ENCODE peak calls at places on chromosomes 6 and 20, in nine cellular contexts. O is kidney epithelial cell; Q is brain microvascular endothelial cell; N is neural crest cell; I is adrenal gland; P is cardiac muscle cell; K is astrocyte of the spinal cord; C is left ventricle myocardium inferior; H is CD8-positive, alpha-beta T cell. Z is an unnamed sample.

GRCh38 chr6:75210885-75211739 is 5.3 kb upstream of the COL12A1 start:
- DNase-seq in O (no peak), Q (peak), N (peak), I (no peak), P (peak), K (peak), C (no peak), H (no peak), Z (no peak)

GRCh38 chr20:41617059-41617921 is 887 bp downstream of the CHD6 start:
- DNase-seq in O (no peak), Q (peak), N (no peak), I (peak), P (peak), K (peak), C (peak), H (peak), Z (peak)

GRCh38 chr6:147604373-147604772 is 95.9 kb downstream of the SAMD5 start:
- DNase-seq in O (no peak), Q (no peak), N (no peak), I (no peak), P (peak), K (no peak), C (no peak), H (no peak), Z (no peak)

GRCh38 chr6:72709436-72709835 is 87.6 kb downstream of the KCNQ5 start:
- DNase-seq in O (no peak), Q (no peak), N (no peak), I (no peak), P (no peak), K (no peak), C (no peak), H (no peak), Z (no peak)

GRCh38 chr6:69994251-69994650 is 127.9 kb downstream of the COL19A1 start:
- DNase-seq in O (no peak), Q (peak), N (no peak), I (no peak), P (no peak), K (no peak), C (no peak), H (no peak), Z (no peak)

GRCh38 chr20:53847843-53848185 is 222.6 kb downstream of the BCAS1 start:
- DNase-seq in O (no peak), Q (no peak), N (no peak), I (no peak), P (no peak), K (no peak), C (no peak), H (no peak), Z (no peak)

GRCh38 chr6:143232849-143233248 is 172.2 kb downstream of the AIG1 start:
- DNase-seq in O (no peak), Q (peak), N (peak), I (peak), P (peak), K (no peak), C (no peak), H (no peak), Z (peak)

GRCh38 chr6:133502451-133503259 is 261.5 kb downstream of the EYA4 start:
- DNase-seq in O (peak), Q (peak), N (no peak), I (no peak), P (peak), K (peak), C (no peak), H (no peak), Z (no peak)

GRCh38 chr6:40848038-40848437 is 191.0 kb downstream of the UNC5CL start:
- DNase-seq in O (no peak), Q (no peak), N (no peak), I (no peak), P (no peak), K (no peak), C (no peak), H (no peak), Z (no peak)

GRCh38 chr6:169654590-169655391 is 47.0 kb downstream of the WDR27 start:
- DNase-seq in O (no peak), Q (peak), N (peak), I (peak), P (peak), K (peak), C (peak), H (peak), Z (peak)

GRCh38 chr6:2476376-2476775 is 231.0 kb upstream of the GMDS start:
- DNase-seq in O (peak), Q (peak), N (no peak), I (no peak), P (no peak), K (no peak), C (no peak), H (no peak), Z (no peak)

GRCh38 chr6:159716247-159717086 is 10.8 kb upstream of the WTAP start:
- DNase-seq in O (peak), Q (peak), N (no peak), I (peak), P (peak), K (peak), C (no peak), H (no peak), Z (no peak)

GRCh38 chr20:4989570-4989969 is 11.7 kb downstream of the SLC23A2 start:
- DNase-seq in O (no peak), Q (no peak), N (no peak), I (no peak), P (no peak), K (no peak), C (no peak), H (no peak), Z (no peak)

DNA sequence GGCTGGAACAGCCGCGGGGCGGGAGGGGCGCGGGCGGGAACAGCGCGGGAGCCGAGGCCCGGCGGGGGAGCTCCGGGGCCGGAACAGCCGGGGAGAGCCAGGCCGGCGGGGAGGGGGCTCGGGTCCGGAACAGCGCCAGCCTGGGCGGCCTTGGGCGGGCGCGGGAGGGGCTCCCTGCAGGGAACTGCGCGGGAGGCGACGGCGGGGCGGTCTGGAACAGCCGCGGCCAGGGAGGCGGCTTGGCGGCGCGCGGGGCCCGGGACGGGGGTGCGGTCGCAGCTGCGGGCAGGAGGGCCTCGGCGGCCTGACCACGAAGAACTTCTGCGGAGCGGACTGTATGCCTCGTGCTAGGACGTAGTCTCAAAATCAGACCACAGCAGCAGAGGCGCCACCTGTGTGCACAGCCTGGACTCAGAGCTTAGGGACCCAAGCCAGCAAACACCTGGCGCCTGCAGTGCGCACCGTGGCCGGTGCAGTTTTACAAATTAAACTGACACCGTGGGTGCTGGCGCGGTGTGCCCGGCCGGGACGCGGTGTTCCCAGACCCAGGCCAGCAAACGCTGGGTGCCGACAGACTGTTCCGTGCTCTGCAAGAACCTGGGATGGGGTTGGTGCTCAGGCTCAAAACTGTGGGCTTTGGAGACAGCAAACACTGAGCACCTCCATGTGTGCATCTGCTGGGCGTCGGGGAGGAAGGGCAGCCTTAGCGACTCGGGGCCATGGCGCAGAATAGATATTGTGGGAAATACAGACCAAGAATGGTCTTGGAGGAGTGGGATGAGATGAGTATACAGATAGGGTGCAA is 572 bp downstream of the ZNF341 start:
- DNase-seq in O (no peak), Q (peak), N (no peak), I (peak), P (no peak), K (peak), C (peak), H (no peak), Z (peak)
- TF ChIP-seq CTCF in O (no peak), Q (no peak), N (no peak), I (no peak), P (no peak), K (peak), C (no peak), H (no peak), Z (no peak)

DNA sequence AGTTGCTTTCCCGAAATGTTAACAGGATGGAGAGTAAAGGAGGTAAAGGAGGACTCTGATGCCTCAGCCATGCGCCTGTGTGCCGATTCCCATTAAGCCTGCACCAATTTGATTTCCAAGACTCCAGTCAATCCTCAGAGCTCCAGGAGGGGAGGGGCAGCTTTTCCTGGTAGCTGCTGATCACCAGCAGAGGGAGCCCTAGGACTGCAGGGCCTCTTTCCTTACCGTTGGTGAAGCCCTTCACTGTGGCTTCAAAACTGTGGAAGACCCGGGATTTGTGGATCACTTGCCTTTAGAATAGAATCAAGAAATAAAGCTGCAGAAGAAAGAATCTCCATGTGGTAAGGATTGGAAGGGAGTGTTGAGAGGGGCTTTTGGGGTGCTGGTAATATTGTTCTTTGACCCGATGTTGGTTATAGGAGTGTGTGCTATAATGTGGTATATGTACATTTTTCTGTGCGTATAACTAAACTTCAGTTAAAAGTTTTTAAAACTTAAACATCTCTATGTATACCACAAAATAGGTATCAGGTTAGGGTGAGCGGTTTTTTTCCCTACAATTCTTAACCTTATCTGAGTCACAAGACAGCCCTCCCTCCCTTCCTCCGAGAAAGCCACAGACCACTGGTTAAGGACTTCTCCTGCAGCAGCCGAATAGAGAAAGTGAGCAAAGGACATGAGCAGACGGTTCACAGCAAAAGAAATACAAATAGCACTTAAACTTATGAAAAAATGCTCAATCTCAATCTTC is 6.9 kb upstream of the OSER1 start:
- DNase-seq in O (no peak), Q (peak), N (peak), I (peak), P (peak), K (peak), C (peak), H (peak), Z (peak)
- TF ChIP-seq CTCF in O (peak), Q (peak), N (peak), I (peak), P (peak), K (peak), C (peak), H (peak), Z (peak)

DNA sequence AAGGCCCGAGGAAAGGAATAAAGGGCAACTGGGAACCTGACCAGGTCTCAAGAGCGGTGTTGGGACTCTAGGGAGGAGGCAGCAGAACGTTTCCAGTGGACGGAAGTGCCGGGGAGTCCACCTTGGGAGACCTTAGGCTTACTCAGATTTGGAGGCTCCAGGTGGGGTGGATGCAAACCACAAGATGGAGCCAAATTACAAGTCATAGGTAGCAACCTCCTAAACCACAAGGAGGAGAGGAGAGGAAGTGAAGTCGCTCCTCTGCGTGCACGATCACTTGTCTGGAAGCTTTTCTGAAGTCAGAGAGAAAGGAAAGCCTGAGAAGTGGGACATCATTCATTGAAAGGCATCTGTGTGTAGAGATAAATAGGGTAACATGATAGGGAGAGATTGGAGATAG is 9.3 kb downstream of the HLA-DOA start:
- DNase-seq in O (no peak), Q (no peak), N (no peak), I (no peak), P (no peak), K (no peak), C (no peak), H (no peak), Z (no peak)
- TF ChIP-seq CTCF in O (peak), Q (no peak), N (peak), I (no peak), P (no peak), K (no peak), C (peak), H (no peak), Z (no peak)

GRCh38 chr6:57216235-57217101 is 5.6 kb downstream of the RAB23 start:
- DNase-seq in O (no peak), Q (no peak), N (no peak), I (peak), P (peak), K (peak), C (no peak), H (no peak), Z (no peak)
- TF ChIP-seq CTCF in O (no peak), Q (peak), N (peak), I (no peak), P (peak), K (no peak), C (peak), H (peak), Z (peak)

GRCh38 chr6:130426078-130426726 is 60.4 kb downstream of the TMEM200A start:
- DNase-seq in O (no peak), Q (peak), N (no peak), I (no peak), P (no peak), K (peak), C (no peak), H (no peak), Z (no peak)
- TF ChIP-seq CTCF in O (no peak), Q (peak), N (no peak), I (no peak), P (no peak), K (no peak), C (no peak), H (no peak), Z (no peak)

DNA sequence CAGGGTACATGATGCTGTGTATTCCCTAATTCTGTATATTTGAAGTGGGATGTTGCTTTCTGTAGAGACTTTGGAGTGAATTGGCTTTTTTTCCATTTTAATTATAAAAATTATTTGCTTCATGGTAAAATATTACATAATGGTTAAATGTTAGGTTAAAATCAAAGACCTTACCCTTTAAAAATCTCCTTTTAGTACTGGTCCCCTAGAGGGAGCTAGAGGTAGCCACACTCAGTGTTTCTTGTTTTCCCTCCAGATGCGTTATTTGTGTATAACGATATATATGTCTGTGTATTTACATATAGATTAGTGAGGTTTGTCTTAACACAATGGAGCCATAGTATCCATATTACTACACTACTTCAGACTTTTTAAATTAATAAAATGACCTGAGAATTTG is 146.7 kb downstream of the PLCB4 start:
- DNase-seq in O (no peak), Q (no peak), N (no peak), I (no peak), P (no peak), K (no peak), C (no peak), H (no peak), Z (no peak)
- TF ChIP-seq CTCF in O (peak), Q (peak), N (peak), I (no peak), P (peak), K (peak), C (peak), H (no peak), Z (peak)